ENCODE peak calls at places on chromosomes 3 and 15, in nine cellular contexts. V is naive thymus-derived CD4-positive, alpha-beta T cell; U is uterus; Q is HepG2; A is lower lobe of right lung; J is CD4-positive, CD25-positive, alpha-beta regulatory T cell; G is upper lobe of right lung; B is esophagus muscularis mucosa; D is heart left ventricle. H is an unnamed sample. For H3K4me1, the result is how much of the 10 kb centered on the place peaks cover.

GRCh38 chr3:113912551-113913246 is 35.1 kb upstream of the ZDHHC23 start:
- DNase-seq in V (peak), U (no peak), Q (peak), A (no peak), J (peak), G (no peak), B (no peak), D (no peak), H (no peak)

GRCh38 chr15:31557899-31558298 is 231.3 kb downstream of the KLF13 start:
- DNase-seq in V (no peak), U (no peak), Q (no peak), A (no peak), J (no peak), G (no peak), B (peak), D (no peak), H (no peak)

GRCh38 chr3:133426721-133427120 is 26.9 kb downstream of the BFSP2 start:
- DNase-seq in V (no peak), U (no peak), Q (no peak), A (no peak), J (no peak), G (no peak), B (no peak), D (no peak), H (no peak)

GRCh38 chr15:55256281-55257013 is 33.2 kb downstream of the RAB27A start:
- DNase-seq in V (no peak), U (no peak), Q (peak), A (no peak), J (no peak), G (no peak), B (no peak), D (no peak), H (no peak)

GRCh38 chr3:60365360-60365759 is 885.9 kb downstream of the FHIT start:
- DNase-seq in V (no peak), U (no peak), Q (no peak), A (no peak), J (no peak), G (no peak), B (no peak), D (no peak), H (no peak)

GRCh38 chr15:35618260-35619188 is 72.6 kb upstream of the DPH6 start:
- DNase-seq in V (no peak), U (no peak), Q (no peak), A (no peak), J (no peak), G (no peak), B (no peak), D (no peak), H (no peak)

GRCh38 chr15:78069630-78070029 is 7.9 kb downstream of the TBC1D2B start:
- DNase-seq in V (no peak), U (no peak), Q (no peak), A (no peak), J (no peak), G (no peak), B (no peak), D (no peak), H (no peak)

GRCh38 chr15:80893777-80894176 is 95.8 kb downstream of the MESD start:
- DNase-seq in V (no peak), U (no peak), Q (no peak), A (no peak), J (no peak), G (no peak), B (no peak), D (peak), H (no peak)

GRCh38 chr3:159865042-159865579 is 123.5 kb upstream of the IL12A start:
- DNase-seq in V (no peak), U (no peak), Q (no peak), A (no peak), J (no peak), G (no peak), B (no peak), D (no peak), H (no peak)

GRCh38 chr3:127820871-127821853 is 1.2 kb downstream of the MGLL start:
- DNase-seq in V (no peak), U (no peak), Q (no peak), A (peak), J (no peak), G (peak), B (no peak), D (peak), H (no peak)

GRCh38 chr3:123984957-123985356 is 7.0 kb downstream of the ROPN1 start:
- DNase-seq in V (no peak), U (no peak), Q (no peak), A (no peak), J (no peak), G (no peak), B (no peak), D (no peak), H (no peak)

GRCh38 chr3:114649331-114649730 is 355.5 kb downstream of the TIGIT start:
- DNase-seq in V (no peak), U (no peak), Q (peak), A (no peak), J (no peak), G (no peak), B (no peak), D (no peak), H (no peak)

GRCh38 chr3:514206-514605 is 317.6 kb downstream of the CHL1 start:
- DNase-seq in V (no peak), U (no peak), Q (no peak), A (no peak), J (no peak), G (no peak), B (no peak), D (no peak), H (no peak)

GRCh38 chr3:32405155-32405554 is 13.5 kb downstream of the CMTM7 start:
- DNase-seq in V (no peak), U (no peak), Q (no peak), A (no peak), J (no peak), G (no peak), B (no peak), D (no peak), H (no peak)

GRCh38 chr3:138687236-138687635 is 78.7 kb downstream of the FAIM start:
- DNase-seq in V (no peak), U (no peak), Q (no peak), A (no peak), J (no peak), G (no peak), B (no peak), D (no peak), H (no peak)

GRCh38 chr3:163785693-163786092 is 1292.6 kb downstream of the SI start:
- DNase-seq in V (no peak), U (no peak), Q (no peak), A (no peak), J (no peak), G (no peak), B (no peak), D (no peak), H (no peak)

GRCh38 chr3:100072328-100073048 is 41.8 kb downstream of the FILIP1L start:
- DNase-seq in V (no peak), U (no peak), Q (no peak), A (no peak), J (peak), G (no peak), B (no peak), D (no peak), H (no peak)

GRCh38 chr15:52808996-52809395 is 18.9 kb upstream of the ONECUT1 start:
- DNase-seq in V (no peak), U (no peak), Q (no peak), A (no peak), J (no peak), G (no peak), B (no peak), D (no peak), H (no peak)

GRCh38 chr15:53328341-53328740 is 431.1 kb downstream of the WDR72 start:
- DNase-seq in V (no peak), U (no peak), Q (no peak), A (no peak), J (no peak), G (no peak), B (peak), D (no peak), H (no peak)

GRCh38 chr3:31862861-31863260 is 118.2 kb downstream of the OSBPL10 start:
- DNase-seq in V (no peak), U (no peak), Q (no peak), A (no peak), J (no peak), G (no peak), B (no peak), D (no peak), H (no peak)

GRCh38 chr3:126654571-126655393 is at the start of gene TXNRD3:
- DNase-seq in V (peak), U (peak), Q (peak), A (peak), J (peak), G (peak), B (peak), D (peak), H (peak)

GRCh38 chr3:57164606-57165573 is at the start of gene IL17RD:
- DNase-seq in V (no peak), U (peak), Q (peak), A (peak), J (no peak), G (peak), B (no peak), D (peak), H (peak)

GRCh38 chr3:193301441-193301840 is 60.4 kb downstream of the PLAAT1 start:
- DNase-seq in V (no peak), U (no peak), Q (no peak), A (no peak), J (no peak), G (no peak), B (no peak), D (no peak), H (no peak)

GRCh38 chr15:60387321-60387720 is 10.5 kb downstream of the ANXA2 start:
- DNase-seq in V (no peak), U (no peak), Q (no peak), A (no peak), J (no peak), G (no peak), B (no peak), D (no peak), H (no peak)

GRCh38 chr15:60390931-60391501 is 6.8 kb downstream of the ANXA2 start:
- DNase-seq in V (no peak), U (no peak), Q (peak), A (no peak), J (no peak), G (no peak), B (no peak), D (no peak), H (no peak)

GRCh38 chr15:60390231-60390630 is 7.6 kb downstream of the ANXA2 start:
- DNase-seq in V (no peak), U (no peak), Q (no peak), A (no peak), J (no peak), G (no peak), B (no peak), D (no peak), H (no peak)

GRCh38 chr15:60391722-60392340 is 6.0 kb downstream of the ANXA2 start:
- DNase-seq in V (no peak), U (no peak), Q (no peak), A (no peak), J (no peak), G (no peak), B (no peak), D (no peak), H (no peak)

GRCh38 chr15:60389261-60390077 is 8.3 kb downstream of the ANXA2 start:
- DNase-seq in V (peak), U (no peak), Q (no peak), A (no peak), J (peak), G (no peak), B (no peak), D (no peak), H (no peak)
- H3K4me1 ChIP-seq in V (under half), U (under half), Q (half or more), A (half or more), J (half or more), G (half or more), B (half or more), D (half or more), H (under half)

GRCh38 chr3:50153782-50154475 is 1.2 kb upstream of the SEMA3F start:
- DNase-seq in V (no peak), U (no peak), Q (no peak), A (no peak), J (no peak), G (no peak), B (no peak), D (no peak), H (no peak)
- H3K4me1 ChIP-seq in V (under half), U (under half), Q (half or more), A (under half), J (under half), G (under half), B (under half), D (under half), H (under half)

GRCh38 chr15:61503383-61503969 is 274.4 kb upstream of the RORA start:
- DNase-seq in V (no peak), U (no peak), Q (no peak), A (no peak), J (no peak), G (no peak), B (peak), D (no peak), H (no peak)
- H3K4me1 ChIP-seq in V (under half), U (under half), Q (under half), A (under half), J (under half), G (under half), B (under half), D (under half), H (under half)

DNA sequence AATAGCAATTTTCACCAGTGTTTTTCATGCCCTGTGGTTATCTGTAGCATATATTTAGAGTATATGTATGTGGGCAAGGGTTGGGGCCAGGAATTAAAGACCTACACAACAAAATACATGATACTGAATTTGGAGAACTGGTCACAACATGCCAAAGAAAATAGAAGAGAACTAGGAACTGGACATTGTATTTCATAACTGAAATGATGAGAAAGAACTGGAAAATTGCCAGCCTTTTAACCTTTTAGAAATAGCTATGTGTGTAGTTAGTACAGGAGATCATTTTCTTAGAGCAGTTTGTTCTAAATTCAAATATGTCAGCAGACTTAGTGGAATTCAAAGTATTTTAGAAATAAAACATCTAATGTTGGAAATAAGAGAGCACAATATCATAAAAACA is 227.1 kb upstream of the CGNL1 start:
- DNase-seq in V (no peak), U (no peak), Q (no peak), A (no peak), J (no peak), G (no peak), B (no peak), D (no peak), H (no peak)
- H3K4me1 ChIP-seq in V (under half), U (under half), Q (under half), A (under half), J (under half), G (under half), B (half or more), D (under half), H (under half)

GRCh38 chr3:14208168-14208567 is 29.6 kb downstream of the LSM3 start:
- DNase-seq in V (no peak), U (no peak), Q (no peak), A (no peak), J (no peak), G (no peak), B (no peak), D (no peak), H (no peak)
- H3K4me1 ChIP-seq in V (under half), U (under half), Q (under half), A (under half), J (under half), G (under half), B (under half), D (under half), H (under half)